ENCODE peak calls at places on chromosomes 13 and 19, in four cellular contexts. One of them, this sample, is unnamed.

GRCh38 chr19:13091400-13092161 is 11.1 kb downstream of the LYL1 start:
- DNase-seq in CD4-positive, CD25-positive, alpha-beta regulatory T cell: no peak
- DNase-seq in fibroblast of lung: peak
- DNase-seq in lung: no peak
- DNase-seq in this sample: peak

GRCh38 chr13:107138987-107139386 is 571.0 kb upstream of the ARGLU1 start:
- DNase-seq in CD4-positive, CD25-positive, alpha-beta regulatory T cell: no peak
- DNase-seq in fibroblast of lung: no peak
- DNase-seq in lung: no peak
- DNase-seq in this sample: no peak

GRCh38 chr13:79780240-79780639 is 299.3 kb downstream of the NDFIP2 start:
- DNase-seq in CD4-positive, CD25-positive, alpha-beta regulatory T cell: no peak
- DNase-seq in fibroblast of lung: peak
- DNase-seq in lung: no peak
- DNase-seq in this sample: peak

GRCh38 chr13:86020350-86021002 is 221.3 kb upstream of the SLITRK6 start:
- DNase-seq in CD4-positive, CD25-positive, alpha-beta regulatory T cell: no peak
- DNase-seq in fibroblast of lung: peak
- DNase-seq in lung: no peak
- DNase-seq in this sample: peak

GRCh38 chr19:38893341-38893771 is 6.1 kb downstream of the SIRT2 start:
- DNase-seq in CD4-positive, CD25-positive, alpha-beta regulatory T cell: no peak
- DNase-seq in fibroblast of lung: no peak
- DNase-seq in lung: no peak
- DNase-seq in this sample: peak

GRCh38 chr13:51453308-51453958 is 597 bp upstream of the INTS6 start:
- DNase-seq in CD4-positive, CD25-positive, alpha-beta regulatory T cell: peak
- DNase-seq in fibroblast of lung: no peak
- DNase-seq in lung: peak
- DNase-seq in this sample: no peak

GRCh38 chr13:34591801-34592454 is 350.1 kb upstream of the NBEA start:
- DNase-seq in CD4-positive, CD25-positive, alpha-beta regulatory T cell: no peak
- DNase-seq in fibroblast of lung: peak
- DNase-seq in lung: no peak
- DNase-seq in this sample: no peak

GRCh38 chr19:2495130-2495641 is 19.3 kb downstream of the GADD45B start:
- DNase-seq in CD4-positive, CD25-positive, alpha-beta regulatory T cell: no peak
- DNase-seq in fibroblast of lung: peak
- DNase-seq in lung: peak
- DNase-seq in this sample: peak

GRCh38 chr13:22800726-22801401 is 379.9 kb upstream of the SGCG start:
- DNase-seq in CD4-positive, CD25-positive, alpha-beta regulatory T cell: no peak
- DNase-seq in fibroblast of lung: no peak
- DNase-seq in lung: no peak
- DNase-seq in this sample: peak

GRCh38 chr19:53870485-53870844 is 2.8 kb downstream of the MYADM start:
- DNase-seq in CD4-positive, CD25-positive, alpha-beta regulatory T cell: no peak
- DNase-seq in fibroblast of lung: peak
- DNase-seq in lung: no peak
- DNase-seq in this sample: no peak

GRCh38 chr19:43462887-43463380 is 2.5 kb downstream of the LYPD3 start:
- DNase-seq in CD4-positive, CD25-positive, alpha-beta regulatory T cell: no peak
- DNase-seq in fibroblast of lung: no peak
- DNase-seq in lung: no peak
- DNase-seq in this sample: no peak

GRCh38 chr13:44463759-44464158 is 90.1 kb downstream of the SERP2 start:
- DNase-seq in CD4-positive, CD25-positive, alpha-beta regulatory T cell: no peak
- DNase-seq in fibroblast of lung: no peak
- DNase-seq in lung: no peak
- DNase-seq in this sample: no peak

GRCh38 chr13:103168901-103169508 is 102.8 kb upstream of the SLC10A2 start:
- DNase-seq in CD4-positive, CD25-positive, alpha-beta regulatory T cell: no peak
- DNase-seq in fibroblast of lung: no peak
- DNase-seq in lung: no peak
- DNase-seq in this sample: no peak

GRCh38 chr13:33349996-33350826 is 64.7 kb upstream of the STARD13 start:
- DNase-seq in CD4-positive, CD25-positive, alpha-beta regulatory T cell: no peak
- DNase-seq in fibroblast of lung: peak
- DNase-seq in lung: peak
- DNase-seq in this sample: peak

GRCh38 chr13:25679154-25679553 is 307.4 kb downstream of the ATP8A2 start:
- DNase-seq in CD4-positive, CD25-positive, alpha-beta regulatory T cell: no peak
- DNase-seq in fibroblast of lung: peak
- DNase-seq in lung: no peak
- DNase-seq in this sample: no peak

GRCh38 chr19:47752440-47753211 is 7.3 kb downstream of the NOP53 start:
- DNase-seq in CD4-positive, CD25-positive, alpha-beta regulatory T cell: no peak
- DNase-seq in fibroblast of lung: no peak
- DNase-seq in lung: no peak
- DNase-seq in this sample: no peak

GRCh38 chr13:30796833-30797601 is 61.7 kb downstream of the ALOX5AP start:
- DNase-seq in CD4-positive, CD25-positive, alpha-beta regulatory T cell: no peak
- DNase-seq in fibroblast of lung: peak
- DNase-seq in lung: no peak
- DNase-seq in this sample: peak

GRCh38 chr13:66520511-66521390 is 709.4 kb downstream of the PCDH9 start:
- DNase-seq in CD4-positive, CD25-positive, alpha-beta regulatory T cell: no peak
- DNase-seq in fibroblast of lung: peak
- DNase-seq in lung: no peak
- DNase-seq in this sample: no peak

GRCh38 chr13:49651775-49652690 is 23.7 kb downstream of the ARL11 start:
- DNase-seq in CD4-positive, CD25-positive, alpha-beta regulatory T cell: no peak
- DNase-seq in fibroblast of lung: no peak
- DNase-seq in lung: no peak
- DNase-seq in this sample: no peak

GRCh38 chr13:95509521-95510315 is 42.8 kb upstream of the CLDN10 start:
- DNase-seq in CD4-positive, CD25-positive, alpha-beta regulatory T cell: no peak
- DNase-seq in fibroblast of lung: peak
- DNase-seq in lung: no peak
- DNase-seq in this sample: no peak

GRCh38 chr19:15977690-15978089 is 28.9 kb downstream of the OR10H4 start:
- DNase-seq in CD4-positive, CD25-positive, alpha-beta regulatory T cell: no peak
- DNase-seq in fibroblast of lung: no peak
- DNase-seq in lung: no peak
- DNase-seq in this sample: no peak

GRCh38 chr19:31058676-31059075 is 290.6 kb downstream of the TSHZ3 start:
- DNase-seq in CD4-positive, CD25-positive, alpha-beta regulatory T cell: no peak
- DNase-seq in fibroblast of lung: no peak
- DNase-seq in lung: no peak
- DNase-seq in this sample: no peak

GRCh38 chr19:50711196-50711595 is 8.4 kb downstream of the SHANK1 start:
- DNase-seq in CD4-positive, CD25-positive, alpha-beta regulatory T cell: no peak
- DNase-seq in fibroblast of lung: no peak
- DNase-seq in lung: no peak
- DNase-seq in this sample: no peak

GRCh38 chr13:26019881-26020535 is 31.8 kb downstream of the SHISA2 start:
- DNase-seq in CD4-positive, CD25-positive, alpha-beta regulatory T cell: no peak
- DNase-seq in fibroblast of lung: peak
- DNase-seq in lung: no peak
- DNase-seq in this sample: peak

GRCh38 chr13:69999875-70000274 is 107.8 kb upstream of the ATXN8OS start:
- DNase-seq in CD4-positive, CD25-positive, alpha-beta regulatory T cell: no peak
- DNase-seq in fibroblast of lung: no peak
- DNase-seq in lung: no peak
- DNase-seq in this sample: no peak

GRCh38 chr19:19054939-19055440 is 8.8 kb upstream of the SLC25A42 start:
- DNase-seq in CD4-positive, CD25-positive, alpha-beta regulatory T cell: no peak
- DNase-seq in fibroblast of lung: no peak
- DNase-seq in lung: no peak
- DNase-seq in this sample: no peak

GRCh38 chr19:58544591-58545285 is 874 bp downstream of the TRIM28 start:
- DNase-seq in CD4-positive, CD25-positive, alpha-beta regulatory T cell: no peak
- DNase-seq in fibroblast of lung: peak
- DNase-seq in lung: no peak
- DNase-seq in this sample: peak

GRCh38 chr13:113448545-113448884 is 4.8 kb downstream of the ADPRHL1 start:
- DNase-seq in CD4-positive, CD25-positive, alpha-beta regulatory T cell: no peak
- DNase-seq in fibroblast of lung: no peak
- DNase-seq in lung: no peak
- DNase-seq in this sample: no peak

GRCh38 chr13:113449693-113450347 is 3.5 kb downstream of the ADPRHL1 start:
- DNase-seq in CD4-positive, CD25-positive, alpha-beta regulatory T cell: no peak
- DNase-seq in fibroblast of lung: no peak
- DNase-seq in lung: no peak
- DNase-seq in this sample: no peak

GRCh38 chr13:113447596-113447995 is 5.7 kb downstream of the ADPRHL1 start:
- DNase-seq in CD4-positive, CD25-positive, alpha-beta regulatory T cell: no peak
- DNase-seq in fibroblast of lung: no peak
- DNase-seq in lung: no peak
- DNase-seq in this sample: no peak

GRCh38 chr13:113446488-113446854 is 6.8 kb downstream of the ADPRHL1 start:
- DNase-seq in CD4-positive, CD25-positive, alpha-beta regulatory T cell: no peak
- DNase-seq in fibroblast of lung: no peak
- DNase-seq in lung: no peak
- DNase-seq in this sample: no peak

GRCh38 chr13:113448885-113449692 is 4.2 kb downstream of the ADPRHL1 start:
- DNase-seq in CD4-positive, CD25-positive, alpha-beta regulatory T cell: peak
- DNase-seq in fibroblast of lung: no peak
- DNase-seq in lung: peak
- DNase-seq in this sample: peak
- H3K4me3 ChIP-seq in CD4-positive, CD25-positive, alpha-beta regulatory T cell: no peak
- H3K4me3 ChIP-seq in fibroblast of lung: peak
- H3K4me3 ChIP-seq in lung: peak
- H3K4me3 ChIP-seq in this sample: peak

DNA sequence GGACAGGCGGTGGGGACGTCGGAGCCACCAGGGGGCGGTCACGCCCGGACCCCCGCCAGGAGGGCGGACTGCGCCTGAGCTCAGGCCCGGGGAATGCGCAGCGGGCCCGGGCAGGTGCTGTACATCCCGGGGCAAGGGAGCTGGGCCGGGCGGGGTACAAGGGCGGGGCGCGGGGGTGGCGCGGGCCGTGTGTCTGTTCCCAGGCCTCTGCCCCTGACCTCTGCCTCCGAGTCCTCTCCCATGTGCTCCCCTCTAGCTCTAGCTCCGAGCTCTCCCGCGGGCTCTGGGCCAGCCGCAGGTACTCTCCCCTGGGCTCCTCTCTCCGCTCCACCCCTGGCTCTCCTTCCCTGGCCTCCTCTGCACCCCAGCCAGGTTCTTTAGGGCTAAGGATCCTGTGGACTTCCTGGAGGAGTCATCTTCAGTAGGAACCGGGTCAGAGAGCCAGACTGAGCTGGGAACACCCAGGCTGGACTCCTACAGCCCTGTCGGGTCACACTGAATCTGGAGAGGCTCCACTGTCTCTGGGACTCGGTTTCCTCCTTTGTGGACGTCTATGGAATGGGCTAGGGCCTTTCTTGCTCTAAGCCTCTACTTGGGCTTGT is 2.3 kb downstream of the PPP1R13L start:
- DNase-seq in CD4-positive, CD25-positive, alpha-beta regulatory T cell: no peak
- DNase-seq in fibroblast of lung: peak
- DNase-seq in lung: peak
- DNase-seq in this sample: peak
- H3K4me3 ChIP-seq in CD4-positive, CD25-positive, alpha-beta regulatory T cell: no peak
- H3K4me3 ChIP-seq in fibroblast of lung: no peak
- H3K4me3 ChIP-seq in lung: no peak
- H3K4me3 ChIP-seq in this sample: no peak

DNA sequence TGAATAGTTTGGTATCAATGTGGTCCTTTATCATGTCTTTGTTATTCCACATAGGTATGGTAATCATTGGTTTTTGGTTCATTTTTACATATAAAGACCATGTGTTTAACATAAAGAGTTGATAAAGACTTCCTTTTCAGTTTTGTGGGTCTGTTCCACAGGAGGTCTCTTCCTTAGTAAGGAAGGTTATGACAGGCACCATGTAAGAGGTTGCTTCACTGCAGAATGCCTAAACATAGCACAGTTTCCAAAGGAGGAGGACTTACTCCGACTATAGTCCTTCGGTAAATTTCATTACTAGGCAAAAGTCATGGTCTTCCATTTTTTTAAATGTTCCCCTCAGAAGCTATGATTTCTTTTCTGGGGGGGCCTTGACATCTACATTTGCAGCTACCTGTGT is 27.1 kb upstream of the PCDH17 start:
- DNase-seq in CD4-positive, CD25-positive, alpha-beta regulatory T cell: no peak
- DNase-seq in fibroblast of lung: no peak
- DNase-seq in lung: no peak
- DNase-seq in this sample: no peak
- H3K4me3 ChIP-seq in CD4-positive, CD25-positive, alpha-beta regulatory T cell: no peak
- H3K4me3 ChIP-seq in fibroblast of lung: no peak
- H3K4me3 ChIP-seq in lung: no peak
- H3K4me3 ChIP-seq in this sample: no peak

DNA sequence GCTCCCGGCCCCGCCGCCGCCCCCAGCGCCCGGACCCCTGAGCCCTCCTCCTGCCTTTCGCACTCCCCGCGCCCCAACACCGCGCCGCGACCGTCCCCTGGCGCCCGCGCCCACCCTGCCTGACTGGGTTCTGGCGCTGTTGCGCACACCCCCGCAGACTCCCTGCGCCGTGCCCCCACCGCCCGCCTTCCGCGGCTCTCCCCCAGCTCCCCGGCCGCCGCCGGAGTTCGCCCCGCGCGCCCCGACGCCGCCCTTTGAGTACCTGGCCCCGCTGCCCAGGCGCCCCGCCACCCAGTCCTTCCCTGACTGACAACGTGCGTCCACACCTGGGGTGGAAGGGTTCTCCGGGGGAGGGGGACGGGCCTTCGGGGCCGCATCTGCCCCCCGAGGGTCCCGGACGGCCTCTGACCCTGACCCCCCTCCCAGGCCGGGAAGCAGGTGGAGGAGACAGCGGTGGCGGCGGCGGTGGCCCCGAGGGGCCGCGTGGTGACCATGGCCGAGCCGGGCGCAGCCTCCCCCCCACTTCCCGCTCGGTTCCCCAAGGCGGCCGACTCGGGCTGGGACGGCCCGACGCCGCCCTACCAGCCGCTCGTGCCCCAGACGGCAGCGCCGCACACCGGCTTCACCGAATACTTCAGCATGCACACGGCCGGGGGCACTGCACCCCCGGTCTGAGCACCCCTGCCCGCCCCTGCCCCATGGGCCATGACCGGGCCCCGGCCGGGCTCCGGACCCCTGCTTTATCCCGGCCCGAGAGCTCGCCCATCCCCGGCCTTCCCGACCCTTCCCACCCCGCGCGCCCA is 1.4 kb upstream of the MEGF8 start:
- DNase-seq in CD4-positive, CD25-positive, alpha-beta regulatory T cell: peak
- DNase-seq in fibroblast of lung: no peak
- DNase-seq in lung: no peak
- DNase-seq in this sample: no peak
- H3K4me3 ChIP-seq in CD4-positive, CD25-positive, alpha-beta regulatory T cell: no peak
- H3K4me3 ChIP-seq in fibroblast of lung: no peak
- H3K4me3 ChIP-seq in lung: no peak
- H3K4me3 ChIP-seq in this sample: no peak